ENCODE peak calls at places on chromosomes 7 and 10, in four cellular contexts. K, Q, U and H are unnamed samples.

GRCh38 chr7:131945313-131945831 is 388.9 kb upstream of the PODXL start:
- DNase-seq in Q (peak; percentile 19), K (peak; percentile 77), U (peak; percentile 95), H (peak; percentile 62)

GRCh38 chr7:91636129-91636724 is 244.3 kb downstream of the MTERF1 start:
- DNase-seq in Q (peak; percentile 8), U (peak; percentile 82), K (peak; percentile 15), H (no peak)

GRCh38 chr7:103577059-103577458 is 131.1 kb upstream of the SLC26A5 start:
- DNase-seq in U (no peak), Q (no peak), K (no peak), H (no peak)

GRCh38 chr7:51732066-51732465 is 415.5 kb upstream of the COBL start:
- DNase-seq in Q (no peak), K (no peak), U (no peak), H (no peak)

GRCh38 chr10:59655309-59655708 is 54.3 kb downstream of the SLC16A9 start:
- DNase-seq in U (no peak), K (no peak), Q (no peak), H (no peak)

GRCh38 chr7:151550601-151551286 is 31.0 kb upstream of the RHEB start:
- DNase-seq in U (no peak), Q (peak; percentile 82), K (no peak), H (no peak)

GRCh38 chr7:116576350-116577319 is 51.8 kb downstream of the CAV1 start:
- DNase-seq in Q (peak; percentile 94), K (no peak), U (no peak), H (no peak)

GRCh38 chr10:94496646-94497045 is 48.9 kb upstream of the HELLS start:
- DNase-seq in U (no peak), K (no peak), Q (no peak), H (no peak)

GRCh38 chr7:66523409-66523808 is 105.3 kb upstream of the KCTD7 start:
- DNase-seq in K (peak; percentile 24), U (no peak), Q (no peak), H (no peak)

GRCh38 chr7:13062596-13062995 is 375.2 kb downstream of the ARL4A start:
- DNase-seq in U (no peak), Q (no peak), K (no peak), H (no peak)

DNA sequence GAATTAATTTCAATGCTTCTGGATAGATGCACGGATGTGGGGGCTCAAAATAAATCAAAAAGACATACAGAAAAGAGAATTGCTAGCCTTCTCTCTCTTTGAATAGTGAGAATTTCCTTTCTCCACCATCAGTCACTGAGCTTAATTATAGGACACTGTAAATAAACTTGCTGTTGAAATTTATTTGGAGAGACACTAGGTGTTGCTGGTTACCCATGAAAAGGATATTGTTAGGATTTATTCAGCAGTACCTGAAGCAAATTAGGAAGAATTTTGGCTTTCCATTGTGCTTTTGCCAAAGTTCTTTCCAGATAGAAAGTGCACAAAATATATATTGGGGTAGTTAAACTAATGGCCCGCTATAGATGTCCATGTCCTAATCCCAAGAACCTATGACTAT is 27.6 kb downstream of the GCC1 start:
- DNase-seq in K (no peak), U (no peak), Q (no peak), H (no peak)
- TF ChIP-seq CTCF in K (peak; percentile 4), U (no peak), Q (peak; percentile 26), H (no peak)

GRCh38 chr7:2483495-2483894 is 7.3 kb upstream of the GRIFIN start:
- DNase-seq in U (no peak), K (no peak), Q (no peak), H (no peak)

GRCh38 chr7:2480071-2480410 is 3.8 kb upstream of the GRIFIN start:
- DNase-seq in U (no peak), K (no peak), Q (no peak), H (no peak)

GRCh38 chr7:2481195-2481594 is 5.0 kb upstream of the GRIFIN start:
- DNase-seq in U (no peak), K (no peak), Q (no peak), H (no peak)

GRCh38 chr7:2484868-2485267 is 8.7 kb upstream of the GRIFIN start:
- DNase-seq in K (no peak), U (no peak), Q (no peak), H (no peak)

DNA sequence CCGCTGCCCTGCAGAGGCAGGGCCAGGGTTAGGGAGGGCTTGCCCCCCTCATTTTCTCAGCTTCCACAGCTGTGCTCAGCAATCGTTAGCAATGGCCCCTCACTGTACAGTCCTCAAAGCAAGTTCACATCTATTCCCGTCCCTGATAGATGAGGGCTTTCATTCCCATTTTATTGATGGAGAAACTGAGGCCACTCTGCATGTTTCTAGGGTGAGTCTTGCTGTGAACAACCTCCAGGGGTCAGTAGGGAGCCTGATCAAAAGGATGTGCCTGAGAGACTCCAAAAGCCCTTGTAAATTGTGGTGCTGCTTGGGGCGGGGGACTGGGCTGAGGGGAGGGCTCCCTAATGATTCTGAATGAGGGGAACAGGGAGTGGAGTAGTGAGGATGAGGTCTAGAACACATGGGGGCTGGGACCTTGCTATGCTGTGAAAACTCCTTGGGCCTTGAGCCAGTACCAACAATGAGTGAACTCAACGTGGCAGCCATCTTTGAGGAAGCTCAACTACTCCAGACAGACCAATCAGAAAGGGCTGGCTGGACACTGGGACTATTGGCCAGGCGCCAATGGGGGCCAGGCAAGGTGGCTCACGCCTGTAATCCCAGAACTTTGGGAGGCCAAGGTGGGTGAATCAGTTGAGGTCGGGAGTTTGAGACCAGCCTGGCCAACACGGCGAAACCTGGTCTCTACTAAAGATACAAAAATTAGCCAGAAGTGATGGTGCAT is 6.7 kb upstream of the GRIFIN start:
- DNase-seq in K (no peak), Q (no peak), U (no peak), H (no peak)
- TF ChIP-seq CTCF in K (no peak), Q (no peak), U (peak; percentile 42), H (no peak)

DNA sequence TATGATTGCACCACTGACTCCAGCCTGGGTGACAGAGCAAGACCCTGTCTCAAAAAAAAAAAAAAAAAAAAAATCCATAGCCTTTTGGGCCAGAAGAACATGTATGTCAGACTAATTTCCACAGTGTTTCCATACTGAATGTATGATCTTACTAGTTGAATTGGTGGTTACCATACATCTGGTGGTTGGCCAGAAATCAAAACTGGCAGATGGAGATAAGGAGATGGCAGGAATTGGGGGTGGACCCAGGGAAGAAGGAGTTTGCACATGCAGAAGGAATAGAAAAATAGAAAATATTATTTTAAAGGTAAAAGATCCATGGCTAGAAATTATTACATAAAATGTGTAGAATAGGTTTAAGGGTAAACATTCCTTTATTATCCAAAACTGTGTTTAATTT is 3.7 kb upstream of the ATOH7 start:
- DNase-seq in U (no peak), K (no peak), Q (no peak), H (no peak)
- TF ChIP-seq CTCF in U (no peak), K (no peak), Q (no peak), H (no peak)

DNA sequence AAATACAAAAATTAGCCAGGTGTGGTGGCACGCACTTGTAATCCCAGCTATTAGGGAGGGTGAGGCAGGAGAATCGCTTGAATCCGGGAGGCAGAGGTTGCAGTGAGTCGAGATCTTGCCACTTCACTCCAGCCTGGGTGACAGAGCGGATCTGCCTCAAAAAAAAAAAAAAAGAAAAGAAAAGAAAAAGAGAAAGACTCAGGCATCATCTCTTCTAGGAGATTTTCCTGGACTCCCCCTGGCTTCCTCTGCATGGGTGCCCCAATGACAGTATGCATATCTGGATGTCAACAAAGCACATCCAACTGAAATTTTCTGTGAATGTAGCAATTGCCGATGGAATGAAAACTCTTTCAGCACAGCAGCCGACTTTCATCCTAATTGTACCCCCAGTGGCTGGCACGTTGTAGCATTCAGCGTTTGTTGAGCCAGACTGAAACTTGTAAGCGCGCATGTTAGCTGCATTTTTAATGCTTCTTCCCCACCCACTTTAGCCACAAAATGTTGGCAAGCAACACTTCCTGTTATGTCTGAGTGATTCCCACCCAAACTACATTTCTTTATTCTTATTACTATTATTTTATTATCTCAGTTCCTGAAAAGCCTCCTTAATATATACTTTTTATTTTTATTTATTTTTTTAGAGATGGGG is 70.2 kb downstream of the PRTFDC1 start:
- DNase-seq in Q (peak; percentile 81), K (no peak), U (no peak), H (no peak)
- TF ChIP-seq CTCF in Q (peak; percentile 37), K (no peak), U (no peak), H (no peak)

DNA sequence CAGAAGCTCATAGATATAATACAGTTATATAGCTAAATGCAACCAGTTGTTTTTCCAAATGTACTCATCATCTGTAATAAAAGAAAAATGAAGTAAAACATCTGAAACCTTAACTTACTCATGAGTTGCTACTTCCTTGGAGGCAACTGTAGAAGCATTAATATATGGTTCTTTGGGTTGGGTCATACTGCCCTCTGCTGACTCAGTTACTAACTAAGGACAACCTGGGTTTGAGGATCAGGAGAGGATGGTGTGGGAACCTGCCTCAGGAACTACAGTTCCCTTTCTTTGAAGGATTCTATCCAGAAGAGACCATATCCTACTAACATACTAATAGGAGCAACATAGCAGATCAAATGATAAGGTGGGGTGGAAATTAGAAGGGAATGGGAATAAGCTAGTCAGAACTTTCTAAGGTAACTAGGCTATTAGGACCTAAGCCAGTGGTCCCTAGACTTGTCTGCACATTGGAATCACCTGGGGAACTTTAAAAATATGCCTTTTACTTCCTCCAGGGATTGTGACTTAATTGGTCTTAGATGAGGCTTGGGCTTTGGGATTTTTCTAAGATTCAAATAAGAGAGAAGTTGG is 20.7 kb downstream of the COX15 start:
- DNase-seq in U (peak; percentile 66), Q (peak; percentile 79), K (peak; percentile 29), H (no peak)
- TF ChIP-seq CTCF in U (peak; percentile 66), Q (peak; percentile 80), K (peak; percentile 50), H (peak; percentile 71)

DNA sequence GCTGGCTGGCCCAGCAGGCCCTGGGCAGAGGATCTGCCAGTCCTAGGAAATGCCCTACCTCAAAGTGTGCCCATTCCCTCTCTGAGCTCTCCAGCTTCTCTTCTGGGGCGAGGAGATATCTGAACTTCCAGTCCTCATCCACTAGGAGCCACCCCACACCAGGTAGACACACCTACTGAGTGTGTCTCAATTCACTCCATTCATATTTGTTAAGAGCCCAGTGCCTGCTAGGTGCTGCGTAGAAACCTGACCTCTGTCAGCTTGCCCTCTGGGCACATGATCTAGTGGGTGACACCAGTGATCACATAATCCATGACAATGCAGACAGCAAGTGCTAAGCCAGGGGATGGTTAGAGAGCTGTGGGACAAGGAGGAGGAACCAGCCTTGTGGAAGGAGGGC is 81.5 kb downstream of the COL13A1 start:
- DNase-seq in U (peak; percentile 42), K (peak; percentile 37), Q (no peak), H (no peak)
- TF ChIP-seq CTCF in U (peak; percentile 38), K (peak; percentile 34), Q (peak; percentile 7), H (no peak)

GRCh38 chr10:88991161-88991899 is 732 bp downstream of the FAS start:
- DNase-seq in K (peak; percentile 34), Q (peak; percentile 70), U (peak; percentile 74), H (peak; percentile 52)
- TF ChIP-seq CTCF in K (peak; percentile 13), Q (peak; percentile 18), U (no peak), H (no peak)

DNA sequence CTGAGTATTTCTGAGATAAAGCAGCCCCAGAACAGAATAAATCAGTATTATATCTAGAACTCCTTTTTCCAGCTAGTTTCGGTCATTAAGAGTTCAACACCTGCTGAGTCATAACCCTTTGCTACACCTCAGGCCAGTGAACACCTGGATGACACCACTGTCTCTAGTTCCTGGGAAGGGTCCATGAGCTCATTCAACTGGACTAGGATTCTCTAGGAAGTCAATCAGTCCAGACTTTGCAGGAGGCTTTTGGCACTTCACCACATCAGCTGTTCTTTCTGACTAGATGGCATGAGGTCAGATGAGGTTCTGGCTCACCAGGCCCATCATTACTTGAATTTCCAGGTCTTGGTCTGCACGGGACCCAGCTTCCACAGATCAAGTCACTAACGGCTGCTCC is 11.7 kb downstream of the SLC39A12 start:
- DNase-seq in U (no peak), K (no peak), Q (no peak), H (no peak)
- TF ChIP-seq CTCF in U (no peak), K (no peak), Q (no peak), H (no peak)